ENCODE peak calls at places on chromosomes 11 and 22, in eight cellular contexts. P is left ventricle myocardium inferior, F is uterus, S is OCI-LY7, Q is breast epithelium, E is heart right ventricle, R is cardiac muscle cell, D is esophagus squamous epithelium. Z is an unnamed sample. For H3K4me1 and H3K36me3, the result is how much of the 10 kb centered on the place peaks cover.

GRCh38 chr11:3049430-3050243 is 7.6 kb downstream of the CARS1 start:
- DNase-seq in F (peak), R (peak), E (peak), P (peak), S (peak), D (peak), Q (peak), Z (peak)

GRCh38 chr11:130472434-130472961 is 24.1 kb downstream of the ADAMTS15 start:
- DNase-seq in Q (peak), F (no peak), R (no peak), D (no peak), E (no peak), S (no peak), P (no peak), Z (no peak)

GRCh38 chr11:70073188-70073817 is 4.8 kb upstream of the ANO1 start:
- DNase-seq in F (no peak), Q (no peak), R (peak), S (no peak), P (no peak), E (no peak), D (no peak), Z (no peak)

GRCh38 chr22:50446708-50447575 is 27.9 kb downstream of the SBF1 start:
- DNase-seq in F (no peak), S (no peak), Q (no peak), R (no peak), E (no peak), P (no peak), D (no peak), Z (peak)

GRCh38 chr11:78688460-78688859 is 113.8 kb upstream of the NARS2 start:
- DNase-seq in P (no peak), F (no peak), E (no peak), R (no peak), S (no peak), D (no peak), Q (no peak), Z (no peak)

GRCh38 chr11:61702701-61703312 is 22.6 kb downstream of the DAGLA start:
- DNase-seq in F (no peak), Q (no peak), R (no peak), S (no peak), P (no peak), D (no peak), E (no peak), Z (no peak)

GRCh38 chr11:67274768-67275605 is 8.7 kb downstream of the GRK2 start:
- DNase-seq in F (peak), S (no peak), P (peak), D (no peak), Q (no peak), R (no peak), E (peak), Z (no peak)

GRCh38 chr11:121535122-121535796 is 82.5 kb upstream of the SORL1-AS1 start:
- DNase-seq in F (no peak), D (no peak), Q (no peak), E (no peak), R (no peak), P (no peak), S (no peak), Z (no peak)

GRCh38 chr11:103949781-103950180 is 86.7 kb upstream of the DDI1 start:
- DNase-seq in S (no peak), E (no peak), D (no peak), R (no peak), P (no peak), F (no peak), Q (no peak), Z (no peak)

GRCh38 chr22:38737302-38738060 is 18.3 kb downstream of the SUN2 start:
- DNase-seq in F (no peak), E (no peak), D (no peak), R (no peak), P (no peak), S (no peak), Q (no peak), Z (no peak)

GRCh38 chr11:33211588-33211987 is 45.6 kb upstream of the HIPK3 start:
- DNase-seq in S (no peak), D (no peak), Q (no peak), R (peak), P (no peak), F (no peak), E (no peak), Z (no peak)

GRCh38 chr11:113591122-113591521 is 115.0 kb downstream of the TMPRSS5 start:
- DNase-seq in E (no peak), R (no peak), S (no peak), F (no peak), D (no peak), Q (no peak), P (no peak), Z (no peak)

GRCh38 chr11:101470881-101471535 is 112.8 kb downstream of the TRPC6 start:
- DNase-seq in E (no peak), D (no peak), S (no peak), F (no peak), Q (no peak), P (no peak), R (no peak), Z (no peak)

GRCh38 chr11:103079833-103080232 is 12.1 kb downstream of the DCUN1D5 start:
- DNase-seq in E (no peak), Q (no peak), R (peak), P (no peak), F (no peak), D (no peak), S (no peak), Z (no peak)

GRCh38 chr11:5736396-5736795 is at the start of gene OR56B1:
- DNase-seq in S (no peak), D (no peak), R (no peak), P (no peak), F (no peak), E (no peak), Q (no peak), Z (no peak)

GRCh38 chr11:5737672-5738071 is 1.4 kb downstream of the OR56B1 start:
- DNase-seq in Q (no peak), P (no peak), F (no peak), D (no peak), S (no peak), E (no peak), R (no peak), Z (no peak)

GRCh38 chr11:5737091-5737490 is 843 bp downstream of the OR56B1 start:
- DNase-seq in F (no peak), S (no peak), Q (no peak), E (no peak), D (no peak), P (no peak), R (peak), Z (no peak)
- H3K27ac ChIP-seq in F (no peak), S (no peak), Q (no peak), E (no peak), D (no peak), P (no peak), R (no peak), Z (no peak)

GRCh38 chr11:74780277-74780870 is 31.7 kb downstream of the RNF169 start:
- DNase-seq in D (no peak), P (no peak), R (peak), F (no peak), E (no peak), Q (no peak), S (no peak), Z (no peak)
- H3K4me1 ChIP-seq in D (half or more), P (under half), R (under half), F (under half), E (under half), Q (under half), S (under half), Z (half or more)

GRCh38 chr11:126293726-126294125 is 10.1 kb upstream of the DCPS start:
- DNase-seq in R (no peak), F (no peak), E (no peak), P (no peak), D (no peak), S (no peak), Q (no peak), Z (no peak)

GRCh38 chr11:126288237-126288636 is 5.3 kb downstream of the TIRAP start:
- DNase-seq in S (no peak), E (no peak), R (no peak), Q (no peak), D (no peak), P (no peak), F (no peak), Z (no peak)

GRCh38 chr11:126290887-126291286 is 8.0 kb downstream of the TIRAP start:
- DNase-seq in F (peak), S (no peak), Q (no peak), E (no peak), P (no peak), D (no peak), R (no peak), Z (no peak)
- H3K36me3 ChIP-seq in F (under half), S (under half), Q (under half), E (under half), P (half or more), D (under half), R (under half), Z (under half)

DNA sequence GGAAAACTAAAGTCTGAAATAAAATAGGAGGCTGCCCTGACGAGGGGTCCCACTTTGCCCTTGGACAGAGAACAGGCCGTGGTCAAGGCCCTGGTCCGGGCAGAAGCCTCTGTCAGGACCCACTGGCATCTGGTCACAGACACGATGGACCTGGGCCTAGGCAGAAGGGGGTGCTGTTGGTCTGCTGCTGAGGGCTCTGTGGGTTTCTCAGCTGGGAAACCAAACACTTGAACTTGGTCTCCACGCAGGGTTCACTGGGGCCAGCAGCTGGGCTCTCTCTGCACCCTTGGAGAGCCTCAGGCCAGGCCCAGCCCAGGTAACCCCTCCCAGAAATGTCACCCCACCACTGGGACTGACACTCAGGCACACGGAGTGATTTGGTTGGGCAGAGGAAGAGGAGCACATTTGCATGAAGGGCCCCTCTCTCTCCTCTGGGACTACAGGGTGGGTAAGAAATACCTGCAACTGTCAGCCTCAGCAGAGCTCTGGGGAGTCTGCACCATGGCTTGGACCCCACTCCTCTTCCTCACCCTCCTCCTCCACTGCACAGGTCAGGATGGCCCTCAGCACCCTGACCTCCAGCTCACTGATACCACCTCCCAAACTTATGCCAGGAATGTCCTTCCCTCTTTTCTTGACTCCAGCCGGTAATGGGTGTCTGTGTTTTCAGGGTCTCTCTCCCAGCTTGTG is 48.1 kb upstream of the TOP3B start:
- DNase-seq in P (peak), Q (no peak), F (peak), E (no peak), R (peak), S (peak), D (no peak), Z (no peak)
- H3K27ac ChIP-seq in P (no peak), Q (peak), F (peak), E (no peak), R (no peak), S (peak), D (peak), Z (no peak)

GRCh38 chr11:46337626-46338345 is 9.5 kb upstream of the DGKZ start:
- DNase-seq in E (no peak), F (no peak), Q (no peak), P (no peak), S (no peak), R (no peak), D (no peak), Z (no peak)
- H3K4me1 ChIP-seq in E (half or more), F (under half), Q (under half), P (half or more), S (under half), R (under half), D (under half), Z (half or more)

GRCh38 chr11:117220568-117220967 is 11.3 kb downstream of the PCSK7 start:
- DNase-seq in P (peak), Q (peak), S (no peak), R (peak), F (peak), E (peak), D (no peak), Z (no peak)
- H3K36me3 ChIP-seq in P (half or more), Q (under half), S (half or more), R (under half), F (under half), E (under half), D (under half), Z (half or more)

GRCh38 chr11:66222358-66223149 is 45.9 kb upstream of the RAB1B start:
- DNase-seq in R (peak), Q (peak), P (peak), F (peak), D (peak), S (peak), E (peak), Z (peak)
- H3K27ac ChIP-seq in R (no peak), Q (peak), P (no peak), F (no peak), D (no peak), S (no peak), E (no peak), Z (peak)

GRCh38 chr11:76767659-76768058 is 15.5 kb upstream of the TSKU start:
- DNase-seq in S (no peak), F (no peak), Q (no peak), E (no peak), D (no peak), R (no peak), P (no peak), Z (no peak)
- H3K4me1 ChIP-seq in S (under half), F (under half), Q (half or more), E (half or more), D (half or more), R (under half), P (half or more), Z (under half)